ENCODE peak calls at places on chromosomes 3 and 15, in ten cellular contexts. C is T1000, J is heart left ventricle, R is putamen, X is GM06990, O is glutamatergic neuron, B is PC-3, U is fibroblast of the conjunctiva, G is hepatocyte, Z is Karpas-422. M is an unnamed sample.

GRCh38 chr3:148606979-148607378 is 90.7 kb upstream of the AGTR1 start:
- DNase-seq in C (no peak), J (no peak), R (no peak), X (no peak), O (no peak), B (no peak), U (no peak), G (no peak), Z (no peak), M (no peak)

GRCh38 chr3:142992323-142992722 is 9.0 kb upstream of the U2SURP start:
- DNase-seq in C (no peak), J (no peak), R (no peak), X (no peak), O (no peak), B (no peak), U (no peak), G (no peak), Z (no peak), M (no peak)

GRCh38 chr3:48130321-48130881 is 57.8 kb downstream of the CDC25A start:
- DNase-seq in C (peak; percentile 30), J (peak; percentile 91), R (peak; percentile 46), X (no peak), O (no peak), B (no peak), U (peak; percentile 24), G (peak; percentile 60), Z (no peak), M (no peak)

GRCh38 chr3:177451940-177452484 is 254.7 kb upstream of the TBL1XR1 start:
- DNase-seq in C (no peak), J (no peak), R (no peak), X (no peak), O (no peak), B (no peak), U (peak; percentile 56), G (no peak), Z (no peak), M (no peak)

GRCh38 chr15:75542386-75542797 is 36.7 kb downstream of the PTPN9 start:
- DNase-seq in C (no peak), J (no peak), R (peak; percentile 24), X (no peak), O (no peak), B (no peak), U (no peak), G (no peak), Z (no peak), M (no peak)

GRCh38 chr3:155232605-155233004 is 60.9 kb downstream of the STRIT1 start:
- DNase-seq in C (peak; percentile 22), J (peak; percentile 69), R (no peak), X (no peak), O (no peak), B (peak; percentile 98), U (peak; percentile 85), G (peak; percentile 38), Z (no peak), M (peak; percentile 94)

GRCh38 chr3:194687638-194688206 is 2.0 kb downstream of the FAM43A start:
- DNase-seq in C (peak; percentile 15), J (peak; percentile 82), R (no peak), X (peak; percentile 85), O (peak; percentile 83), B (peak; percentile 87), U (no peak), G (peak; percentile 87), Z (peak; percentile 95), M (no peak)

GRCh38 chr3:112032377-112032776 is 2.2 kb upstream of the TMPRSS7 start:
- DNase-seq in C (no peak), J (peak; percentile 48), R (no peak), X (no peak), O (no peak), B (no peak), U (no peak), G (no peak), Z (no peak), M (no peak)

GRCh38 chr3:160108357-160108756 is 116.9 kb upstream of the C3orf80 start:
- DNase-seq in C (no peak), J (no peak), R (no peak), X (no peak), O (no peak), B (peak; percentile 30), U (no peak), G (no peak), Z (no peak), M (no peak)

GRCh38 chr3:25872200-25872877 is 82.4 kb downstream of the OXSM start:
- DNase-seq in C (no peak), J (no peak), R (no peak), X (peak; percentile 29), O (no peak), B (no peak), U (no peak), G (no peak), Z (no peak), M (no peak)

GRCh38 chr3:175731543-175731942 is 872.4 kb downstream of the NAALADL2 start:
- DNase-seq in C (no peak), J (no peak), R (no peak), X (no peak), O (no peak), B (no peak), U (no peak), G (no peak), Z (no peak), M (no peak)

GRCh38 chr15:101396484-101397261 is 92.8 kb downstream of the PCSK6 start:
- DNase-seq in C (no peak), J (no peak), R (no peak), X (no peak), O (no peak), B (no peak), U (no peak), G (no peak), Z (no peak), M (no peak)

GRCh38 chr3:167808910-167809309 is 73.4 kb downstream of the SERPINI1 start:
- DNase-seq in C (no peak), J (no peak), R (no peak), X (no peak), O (no peak), B (no peak), U (no peak), G (no peak), Z (no peak), M (no peak)

GRCh38 chr3:108524547-108524946 is 14.2 kb upstream of the MYH15 start:
- DNase-seq in C (no peak), J (no peak), R (no peak), X (no peak), O (no peak), B (no peak), U (peak; percentile 16), G (no peak), Z (no peak), M (peak; percentile 29)

GRCh38 chr3:117622130-117622841 is 912.7 kb downstream of the TUSC7 start:
- DNase-seq in C (peak; percentile 34), J (no peak), R (no peak), X (no peak), O (no peak), B (peak; percentile 61), U (peak; percentile 68), G (no peak), Z (no peak), M (peak; percentile 97)